ENCODE peak calls at places on chromosomes 5 and 9, in six cellular contexts. K is iris pigment epithelial cell, P is globus pallidus, Z is adrenal gland, V is HuH-7.5, F is heart right ventricle. G is an unnamed sample.

GRCh38 chr9:96391021-96391765 is 7.7 kb upstream of the SLC35D2 start:
- DNase-seq in P (no peak), F (no peak), V (peak; percentile 79), K (peak; percentile 55), Z (no peak), G (no peak)

GRCh38 chr5:10760033-10760975 is 730 bp downstream of the DAP start:
- DNase-seq in F (no peak), K (peak; percentile 56), P (peak; percentile 55), V (peak; percentile 49), Z (peak; percentile 64), G (peak; percentile 32)

GRCh38 chr9:98764351-98764750 is 32.0 kb downstream of the ANKS6 start:
- DNase-seq in Z (no peak), F (no peak), P (no peak), K (peak; percentile 56), V (no peak), G (no peak)

GRCh38 chr5:75338408-75338807 is 1.4 kb downstream of the HMGCR start:
- DNase-seq in V (no peak), F (no peak), P (no peak), Z (no peak), K (no peak), G (no peak)

GRCh38 chr5:136998864-136999263 is 500.3 kb downstream of the SPOCK1 start:
- DNase-seq in K (no peak), P (peak; percentile 13), F (no peak), Z (no peak), V (no peak), G (no peak)

GRCh38 chr5:111670826-111671492 is 86.0 kb downstream of the NREP start:
- DNase-seq in F (no peak), K (peak; percentile 21), Z (no peak), P (no peak), V (no peak), G (no peak)

GRCh38 chr5:87263498-87263897 is 4.2 kb upstream of the RASA1 start:
- DNase-seq in F (no peak), V (no peak), P (no peak), K (no peak), Z (no peak), G (no peak)

GRCh38 chr5:119243888-119244287 is 111.9 kb upstream of the TNFAIP8 start:
- DNase-seq in P (no peak), K (no peak), F (no peak), V (no peak), Z (no peak), G (no peak)

GRCh38 chr5:109916481-109917153 is 226.9 kb downstream of the MAN2A1 start:
- DNase-seq in Z (no peak), P (no peak), K (no peak), V (no peak), F (no peak), G (no peak)

GRCh38 chr5:63205976-63206375 is 627.4 kb downstream of the LRRC70 start:
- DNase-seq in P (no peak), K (no peak), F (no peak), V (no peak), Z (no peak), G (no peak)

GRCh38 chr5:78547731-78548189 is 100.8 kb downstream of the LHFPL2 start:
- DNase-seq in Z (peak; percentile 65), P (no peak), F (peak; percentile 84), V (no peak), K (no peak), G (no peak)

GRCh38 chr5:163386352-163386751 is 51.0 kb upstream of the CCNG1 start:
- DNase-seq in K (no peak), P (no peak), Z (no peak), F (no peak), V (no peak), G (no peak)

GRCh38 chr5:55771175-55771655 is 33.4 kb downstream of the DDX4 start:
- DNase-seq in V (no peak), F (no peak), K (peak; percentile 30), Z (no peak), P (no peak), G (no peak)

GRCh38 chr9:137280478-137281344 is 3.2 kb downstream of the TOR4A start:
- DNase-seq in V (no peak), Z (no peak), F (peak; percentile 39), P (no peak), K (no peak), G (peak; percentile 42)

GRCh38 chr9:74095925-74096324 is 401.2 kb upstream of the RORB start:
- DNase-seq in V (no peak), P (no peak), K (no peak), F (no peak), Z (no peak), G (no peak)

GRCh38 chr5:141742866-141743651 is 61.0 kb upstream of the ARAP3 start:
- DNase-seq in Z (peak; percentile 35), F (no peak), P (no peak), V (no peak), K (peak; percentile 26), G (peak; percentile 65)

GRCh38 chr9:88005146-88005750 is 30.9 kb upstream of the CDK20 start:
- DNase-seq in K (peak; percentile 24), Z (no peak), V (no peak), P (no peak), F (no peak), G (no peak)

GRCh38 chr9:86642721-86643120 is 288.5 kb upstream of the TUT7 start:
- DNase-seq in P (no peak), Z (no peak), V (no peak), F (no peak), K (no peak), G (no peak)

GRCh38 chr5:148474025-148474511 is 90.3 kb downstream of the FBXO38 start:
- DNase-seq in V (no peak), P (no peak), Z (peak; percentile 63), K (peak; percentile 22), F (peak; percentile 35), G (no peak)

GRCh38 chr9:137342482-137342881 is 40.4 kb upstream of the NRARP start:
- DNase-seq in Z (no peak), K (no peak), P (no peak), F (no peak), V (no peak), G (no peak)

GRCh38 chr5:180090098-180090768 is 18.7 kb upstream of the RNF130 start:
- DNase-seq in Z (peak; percentile 71), V (peak; percentile 57), F (peak; percentile 81), P (peak; percentile 56), K (peak; percentile 68), G (peak; percentile 88)

GRCh38 chr5:178284095-178284675 is 51.6 kb upstream of the PHYKPL start:
- DNase-seq in V (no peak), P (no peak), K (peak; percentile 31), F (no peak), Z (no peak), G (peak; percentile 33)

GRCh38 chr5:139677404-139678282 is 29.5 kb downstream of the CXXC5 start:
- DNase-seq in V (no peak), P (peak; percentile 64), K (no peak), Z (no peak), F (peak; percentile 62), G (peak; percentile 60)

GRCh38 chr9:137666950-137667670 is 48.3 kb downstream of the EHMT1 start:
- DNase-seq in V (no peak), K (no peak), F (no peak), P (peak; percentile 57), Z (peak; percentile 90), G (peak; percentile 30)

GRCh38 chr5:158987231-158987630 is 112.5 kb downstream of the EBF1 start:
- DNase-seq in K (no peak), Z (no peak), V (no peak), P (no peak), F (no peak), G (no peak)

GRCh38 chr9:88949425-88949824 is 41.8 kb upstream of the S1PR3 start:
- DNase-seq in F (peak; percentile 44), Z (peak; percentile 48), P (no peak), K (peak; percentile 71), V (no peak), G (no peak)

GRCh38 chr9:32978051-32978450 is 23.4 kb downstream of the APTX start:
- DNase-seq in Z (no peak), P (no peak), V (no peak), F (no peak), K (no peak), G (no peak)

GRCh38 chr9:38016375-38017120 is 52.5 kb downstream of the SHB start:
- DNase-seq in K (peak; percentile 83), V (no peak), F (no peak), P (no peak), Z (no peak), G (no peak)

G was measured in neural crest cell.